ENCODE peak calls at places on chromosome 1, in five cellular contexts. J is BJ; N is MM.1S; P is CD4-positive, alpha-beta T cell; S is uterus. Y is an unnamed sample.

GRCh38 chr1:26645734-26646133 is 50.1 kb upstream of the ARID1A start:
- DNase-seq in J (no peak), N (no peak), P (no peak), S (no peak), Y (no peak)

GRCh38 chr1:13593511-13594131 is 10.0 kb downstream of the PDPN start:
- DNase-seq in J (peak; percentile 81), N (no peak), P (no peak), S (peak; percentile 69), Y (peak; percentile 53)

GRCh38 chr1:208303743-208304142 is 59.6 kb upstream of the PLXNA2 start:
- DNase-seq in J (no peak), N (no peak), P (no peak), S (no peak), Y (no peak)

GRCh38 chr1:34946211-34946610 is 16.8 kb upstream of the DLGAP3 start:
- DNase-seq in J (no peak), N (no peak), P (no peak), S (no peak), Y (no peak)

GRCh38 chr1:150234647-150235435 is 1.1 kb downstream of the ANP32E start:
- DNase-seq in J (no peak), N (peak; percentile 95), P (peak; percentile 81), S (peak; percentile 82), Y (peak; percentile 78)

GRCh38 chr1:24438423-24438901 is 22.9 kb downstream of the NIPAL3 start:
- DNase-seq in J (no peak), N (no peak), P (no peak), S (peak; percentile 59), Y (no peak)

GRCh38 chr1:211328866-211329265 is 2.2 kb downstream of the TRAF5 start:
- DNase-seq in J (no peak), N (no peak), P (no peak), S (no peak), Y (no peak)

GRCh38 chr1:56566040-56566774 is 13.2 kb downstream of the PLPP3 start:
- DNase-seq in J (no peak), N (no peak), P (no peak), S (no peak), Y (no peak)

GRCh38 chr1:212224102-212224501 is 61.1 kb upstream of the PPP2R5A start:
- DNase-seq in J (no peak), N (no peak), P (no peak), S (no peak), Y (no peak)

GRCh38 chr1:119011706-119012105 is 23.6 kb upstream of the TBX15 start:
- DNase-seq in J (no peak), N (no peak), P (no peak), S (no peak), Y (no peak)

GRCh38 chr1:60596791-60597748 is 485.3 kb upstream of the NFIA start:
- DNase-seq in J (no peak), N (no peak), P (no peak), S (no peak), Y (no peak)

GRCh38 chr1:46996659-46997281 is 26.7 kb upstream of the CYP4X1 start:
- DNase-seq in J (no peak), N (no peak), P (no peak), S (no peak), Y (no peak)

GRCh38 chr1:1144122-1144842 is 28.4 kb upstream of the C1orf159 start:
- DNase-seq in J (no peak), N (peak; percentile 50), P (peak; percentile 69), S (no peak), Y (no peak)

GRCh38 chr1:73913025-73913424 is 285.0 kb downstream of the LRRIQ3 start:
- DNase-seq in J (no peak), N (no peak), P (no peak), S (no peak), Y (no peak)

GRCh38 chr1:73914994-73915393 is 283.0 kb downstream of the LRRIQ3 start:
- DNase-seq in J (no peak), N (no peak), P (no peak), S (no peak), Y (no peak)

GRCh38 chr1:73909043-73909567 is 288.9 kb downstream of the LRRIQ3 start:
- DNase-seq in J (no peak), N (no peak), P (no peak), S (no peak), Y (no peak)

GRCh38 chr1:73910466-73910865 is 287.5 kb downstream of the LRRIQ3 start:
- DNase-seq in J (no peak), N (no peak), P (no peak), S (no peak), Y (no peak)

GRCh38 chr1:73911849-73912248 is 286.1 kb downstream of the LRRIQ3 start:
- DNase-seq in J (no peak), N (no peak), P (no peak), S (no peak), Y (no peak)
- TF ChIP-seq CTCF in J (no peak), N (no peak), P (no peak), S (no peak), Y (no peak)

DNA sequence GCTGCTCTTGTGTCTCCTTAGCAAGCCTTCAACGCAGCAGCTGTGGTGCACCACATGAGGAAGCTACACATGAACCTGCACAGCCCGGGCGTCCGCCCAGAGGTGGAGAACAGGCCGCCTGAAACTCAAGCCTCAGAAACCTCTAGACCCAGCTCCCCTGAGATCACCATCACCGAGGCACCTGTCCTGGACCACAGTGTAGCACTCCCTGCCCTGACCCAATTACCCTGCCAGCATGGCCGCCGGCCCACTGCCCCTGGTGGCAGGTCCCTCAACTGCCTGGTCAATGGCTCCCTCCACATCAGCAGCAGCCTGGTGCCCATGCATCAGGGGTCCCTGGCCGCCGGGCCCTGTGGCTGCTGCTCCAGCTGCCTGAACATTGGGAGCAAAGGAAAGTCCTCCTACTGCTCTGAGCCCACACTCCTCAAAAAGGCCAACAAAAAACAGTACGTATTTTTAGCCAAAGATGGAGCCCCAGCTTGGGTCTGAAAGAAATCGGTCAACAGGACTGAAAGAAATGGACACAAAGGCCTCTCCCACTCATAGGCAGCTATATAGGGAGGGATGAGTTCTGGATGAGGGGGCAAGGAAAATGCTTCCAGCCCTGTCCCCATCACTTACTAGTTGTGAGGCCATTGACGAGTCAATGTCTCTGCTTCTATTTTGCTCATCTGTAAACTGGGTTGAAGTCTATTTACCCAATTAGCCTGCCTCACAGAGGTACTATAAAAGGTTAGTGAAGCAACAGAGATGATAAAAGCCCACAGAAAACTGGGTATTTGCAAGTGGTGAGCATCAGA is 28.5 kb downstream of the CAMK1G start:
- DNase-seq in J (no peak), N (peak; percentile 29), P (no peak), S (no peak), Y (no peak)
- TF ChIP-seq CTCF in J (no peak), N (peak; percentile 34), P (no peak), S (no peak), Y (no peak)

GRCh38 chr1:93354749-93355148 is 9.0 kb downstream of the DR1 start:
- DNase-seq in J (no peak), N (no peak), P (no peak), S (no peak), Y (no peak)
- TF ChIP-seq CTCF in J (no peak), N (no peak), P (no peak), S (no peak), Y (no peak)

GRCh38 chr1:156502396-156502748 is 1.8 kb upstream of the MEF2D start:
- DNase-seq in J (no peak), N (no peak), P (no peak), S (no peak), Y (no peak)

GRCh38 chr1:156499703-156500577 is 635 bp downstream of the MEF2D start:
- DNase-seq in J (no peak), N (peak; percentile 44), P (peak; percentile 31), S (peak; percentile 72), Y (no peak)

GRCh38 chr1:156500578-156500846 is at the start of gene MEF2D:
- DNase-seq in J (no peak), N (no peak), P (no peak), S (no peak), Y (no peak)

GRCh38 chr1:156499194-156499702 is 1.3 kb downstream of the MEF2D start:
- DNase-seq in J (no peak), N (no peak), P (no peak), S (no peak), Y (no peak)

DNA sequence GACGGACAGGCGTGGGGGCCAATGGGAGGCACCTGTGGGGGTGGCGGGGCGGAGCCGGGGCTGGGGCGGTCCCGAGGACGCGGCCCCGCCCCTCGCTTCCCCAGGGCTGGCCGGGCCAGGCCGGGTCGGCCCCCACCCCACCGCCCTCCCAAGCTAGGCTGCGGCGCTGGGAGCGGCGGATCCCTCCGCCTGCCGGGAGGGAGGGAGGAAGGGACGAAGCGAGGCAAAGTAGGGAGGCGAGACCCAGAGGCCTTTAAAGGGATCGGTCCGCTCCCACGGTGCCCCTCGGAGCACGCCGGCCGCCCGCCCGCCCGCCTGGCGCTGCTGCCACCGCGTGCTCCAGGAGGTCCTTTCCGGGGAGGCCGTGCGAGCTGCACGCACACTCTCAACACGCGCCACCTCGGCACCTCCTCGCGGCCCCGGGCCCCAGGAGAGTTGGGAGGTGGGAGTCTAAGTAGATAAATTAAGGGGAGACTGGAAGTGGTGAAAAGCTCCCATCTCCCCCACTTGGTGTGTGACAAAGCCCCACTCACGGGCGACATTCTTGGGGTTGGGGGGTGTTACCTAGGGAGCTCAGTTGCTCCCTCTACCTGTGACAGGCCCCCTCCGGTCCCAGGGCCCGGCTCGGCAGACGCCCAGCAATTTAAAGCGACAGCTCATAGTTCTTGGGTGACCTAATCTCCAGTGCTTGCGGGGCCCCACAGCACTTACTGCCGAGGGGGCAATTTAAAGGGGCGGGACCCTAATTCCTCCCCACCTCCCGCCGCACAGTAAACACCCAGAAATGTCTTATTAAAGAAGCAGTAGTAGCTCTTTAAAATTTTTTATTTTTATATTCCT is 492 bp upstream of the MEF2D start:
- DNase-seq in J (no peak), N (peak; percentile 98), P (peak; percentile 92), S (peak; percentile 95), Y (peak; percentile 97)
- TF ChIP-seq CTCF in J (peak; percentile 63), N (peak; percentile 86), P (peak; percentile 74), S (peak; percentile 57), Y (peak; percentile 49)

Y was measured in CD14-positive monocyte.